ENCODE peak calls at places on chromosomes 11 and 22, in six cellular contexts. F is K562, N is neural crest cell, M is colonic mucosa, P is type B pancreatic cell, O is AG09319. I is an unnamed sample.

GRCh38 chr11:122139595-122139866 is 23.5 kb upstream of the BLID start:
- DNase-seq in F (no peak), N (no peak), M (no peak), P (no peak), O (no peak), I (no peak)

GRCh38 chr11:77406396-77406795 is 67.5 kb downstream of the PAK1 start:
- DNase-seq in F (no peak), N (no peak), M (no peak), P (no peak), O (no peak), I (no peak)

GRCh38 chr22:49871482-49871881 is 17.8 kb downstream of the ZBED4 start:
- DNase-seq in F (peak), N (no peak), M (no peak), P (no peak), O (no peak), I (no peak)

GRCh38 chr11:80103149-80103859 is 662.5 kb upstream of the TENM4 start:
- DNase-seq in F (no peak), N (no peak), M (no peak), P (no peak), O (no peak), I (no peak)

GRCh38 chr11:86365566-86365965 is 9.1 kb upstream of the CCDC81 start:
- DNase-seq in F (no peak), N (no peak), M (no peak), P (no peak), O (peak), I (no peak)

GRCh38 chr11:57399928-57400578 is 9.6 kb upstream of the PRG2 start:
- DNase-seq in F (no peak), N (no peak), M (no peak), P (no peak), O (no peak), I (no peak)

GRCh38 chr11:110077866-110078325 is 15.3 kb upstream of the ZC3H12C start:
- DNase-seq in F (peak), N (no peak), M (no peak), P (no peak), O (no peak), I (no peak)

GRCh38 chr11:415640-416041 is 842 bp upstream of the SIGIRR start:
- DNase-seq in F (no peak), N (no peak), M (no peak), P (no peak), O (no peak), I (no peak)

GRCh38 chr11:114738954-114739353 is 60.6 kb downstream of the NXPE2 start:
- DNase-seq in F (peak), N (peak), M (peak), P (no peak), O (no peak), I (peak)

GRCh38 chr11:119065369-119065768 is 2.2 kb upstream of the VPS11 start:
- DNase-seq in F (peak), N (no peak), M (no peak), P (no peak), O (no peak), I (no peak)

GRCh38 chr11:61041755-61042518 is 60.4 kb upstream of the CD5 start:
- DNase-seq in F (no peak), N (peak), M (peak), P (no peak), O (no peak), I (peak)

GRCh38 chr22:37267128-37267587 is 15.2 kb upstream of the CYTH4 start:
- DNase-seq in F (peak), N (peak), M (peak), P (no peak), O (no peak), I (peak)

GRCh38 chr22:48080304-48081165 is 1318.1 kb downstream of the TBC1D22A start:
- DNase-seq in F (no peak), N (no peak), M (no peak), P (no peak), O (no peak), I (no peak)

GRCh38 chr11:76667271-76667818 is 3.2 kb downstream of the LRRC32 start:
- DNase-seq in F (no peak), N (no peak), M (no peak), P (no peak), O (no peak), I (no peak)

GRCh38 chr22:19138217-19139000 is 6.0 kb downstream of the ESS2 start:
- DNase-seq in F (no peak), N (no peak), M (no peak), P (no peak), O (no peak), I (no peak)

DNA sequence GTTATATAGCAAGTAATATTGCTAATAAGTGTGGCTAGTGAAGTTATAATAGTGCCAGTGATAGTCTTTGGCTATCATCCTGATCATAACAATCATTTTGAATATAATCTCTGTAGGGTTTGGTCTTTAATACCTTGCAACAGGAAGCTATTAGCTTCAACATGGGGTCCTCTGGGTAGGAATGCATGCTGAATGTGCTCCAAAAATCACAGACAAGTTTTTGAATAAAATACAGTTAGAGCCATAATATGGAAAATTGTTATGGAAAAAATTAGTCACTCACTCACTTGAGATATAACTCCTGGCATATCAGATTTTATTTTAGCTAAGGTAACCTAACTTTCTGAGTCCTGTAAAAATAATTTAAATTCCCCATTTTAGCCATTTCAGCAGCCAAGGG is 95.4 kb upstream of the MTMR2 start:
- DNase-seq in F (no peak), N (no peak), M (no peak), P (no peak), O (no peak), I (no peak)
- TF ChIP-seq CTCF in F (no peak), N (no peak), M (no peak), P (no peak), O (no peak), I (no peak)

GRCh38 chr22:46612341-46612903 is 7.8 kb upstream of the GRAMD4 start:
- DNase-seq in F (no peak), N (no peak), M (no peak), P (no peak), O (no peak), I (no peak)

GRCh38 chr22:46611189-46611588 is 9.0 kb upstream of the GRAMD4 start:
- DNase-seq in F (no peak), N (no peak), M (no peak), P (no peak), O (no peak), I (no peak)

GRCh38 chr22:46613606-46613997 is 6.6 kb upstream of the GRAMD4 start:
- DNase-seq in F (no peak), N (no peak), M (no peak), P (no peak), O (no peak), I (no peak)

GRCh38 chr22:46612904-46613605 is 7.1 kb upstream of the GRAMD4 start:
- DNase-seq in F (no peak), N (no peak), M (peak), P (no peak), O (no peak), I (no peak)

DNA sequence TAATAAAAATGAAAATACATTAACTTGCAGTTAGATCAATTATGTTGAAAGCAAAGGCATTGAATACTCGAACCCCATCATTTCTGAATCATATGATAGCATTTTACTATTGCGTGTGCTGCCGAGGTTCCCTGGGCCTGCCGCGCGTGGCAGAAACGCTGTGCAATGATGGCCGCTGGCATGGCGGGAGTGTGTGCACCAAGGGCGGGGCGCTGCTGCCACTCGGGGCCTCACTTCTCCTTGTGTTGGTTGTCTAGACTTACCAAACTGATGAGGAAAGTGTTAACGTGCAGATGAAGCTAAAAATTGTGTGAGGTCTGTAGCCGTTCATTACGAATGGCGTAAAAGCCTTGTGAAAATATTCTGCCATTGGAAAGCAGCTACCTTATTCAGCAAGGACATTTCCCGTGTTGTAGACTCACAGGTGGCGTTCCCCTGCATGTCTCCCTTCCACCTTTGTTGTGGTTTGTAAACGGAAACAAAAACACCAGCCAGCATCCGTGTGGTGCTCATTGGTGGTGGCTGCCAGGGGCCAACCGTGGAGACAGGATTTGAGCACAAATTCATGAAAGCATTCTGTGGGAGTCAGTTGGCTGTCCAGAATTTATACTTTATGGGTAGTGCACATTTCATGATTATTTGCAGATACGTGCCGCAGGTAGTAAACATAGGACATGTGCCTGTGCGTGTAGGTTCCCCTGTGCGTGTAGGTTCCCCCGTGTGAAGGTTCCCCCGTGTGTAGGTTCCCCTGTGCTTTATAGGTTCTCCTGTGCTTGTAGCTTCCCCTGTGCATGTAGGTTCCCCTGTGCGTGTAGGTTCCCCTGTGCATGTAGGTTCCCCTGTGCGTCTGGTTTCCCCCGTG is 5.9 kb upstream of the GRAMD4 start:
- DNase-seq in F (no peak), N (no peak), M (no peak), P (no peak), O (no peak), I (no peak)
- TF ChIP-seq CTCF in F (no peak), N (no peak), M (no peak), P (no peak), O (no peak), I (no peak)

GRCh38 chr22:28951969-28952521 is 68.7 kb downstream of the ZNRF3 start:
- DNase-seq in F (no peak), N (no peak), M (no peak), P (no peak), O (no peak), I (no peak)
- TF ChIP-seq CTCF in F (no peak), N (no peak), M (no peak), P (peak), O (peak), I (no peak)

GRCh38 chr11:105720096-105720495 is 110.2 kb downstream of the GRIA4 start:
- DNase-seq in F (no peak), N (no peak), M (no peak), P (no peak), O (no peak), I (no peak)

GRCh38 chr11:105713696-105714095 is 103.8 kb downstream of the GRIA4 start:
- DNase-seq in F (no peak), N (no peak), M (no peak), P (no peak), O (no peak), I (no peak)

GRCh38 chr11:105718641-105719040 is 108.8 kb downstream of the GRIA4 start:
- DNase-seq in F (no peak), N (no peak), M (no peak), P (no peak), O (no peak), I (no peak)

GRCh38 chr11:105723269-105723668 is 113.4 kb downstream of the GRIA4 start:
- DNase-seq in F (no peak), N (no peak), M (no peak), P (no peak), O (no peak), I (no peak)

DNA sequence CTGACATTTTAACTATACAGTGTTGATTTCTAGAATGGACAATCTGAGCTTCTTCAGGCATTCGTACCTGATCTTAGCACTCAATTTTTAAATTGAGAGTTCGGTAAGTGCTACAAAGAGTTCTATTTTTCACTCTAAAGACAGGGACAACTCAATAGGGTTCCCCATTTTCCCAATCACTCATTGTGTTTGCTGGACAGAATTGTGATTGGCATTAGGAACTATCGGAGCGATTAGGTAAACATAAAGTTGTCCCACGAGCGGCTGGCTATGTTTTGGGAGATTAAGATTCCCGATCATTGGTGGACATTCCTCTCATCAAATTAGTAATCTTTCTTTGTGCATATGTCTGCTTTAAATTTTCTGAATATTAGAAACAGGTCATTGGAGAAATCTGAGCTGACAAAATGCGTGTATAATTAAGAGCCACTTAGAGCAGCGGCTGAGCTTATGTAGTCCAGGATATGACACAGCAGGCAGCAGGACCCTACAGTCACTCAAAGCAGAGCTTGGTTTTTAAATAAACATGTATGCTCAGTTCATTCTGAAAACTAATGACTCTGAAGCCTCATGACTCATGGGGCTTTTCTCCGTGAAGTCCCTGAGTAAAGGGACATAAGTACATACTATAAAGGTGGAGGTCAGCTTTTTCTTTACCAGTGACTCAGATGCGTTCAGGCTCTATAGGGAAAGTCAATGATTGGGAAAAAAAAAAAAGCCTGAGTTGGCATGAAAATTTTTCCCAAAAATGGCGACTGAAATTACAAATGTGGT is 109.4 kb downstream of the GRIA4 start:
- DNase-seq in F (no peak), N (no peak), M (no peak), P (no peak), O (peak), I (no peak)
- TF ChIP-seq CTCF in F (no peak), N (no peak), M (no peak), P (no peak), O (no peak), I (no peak)

DNA sequence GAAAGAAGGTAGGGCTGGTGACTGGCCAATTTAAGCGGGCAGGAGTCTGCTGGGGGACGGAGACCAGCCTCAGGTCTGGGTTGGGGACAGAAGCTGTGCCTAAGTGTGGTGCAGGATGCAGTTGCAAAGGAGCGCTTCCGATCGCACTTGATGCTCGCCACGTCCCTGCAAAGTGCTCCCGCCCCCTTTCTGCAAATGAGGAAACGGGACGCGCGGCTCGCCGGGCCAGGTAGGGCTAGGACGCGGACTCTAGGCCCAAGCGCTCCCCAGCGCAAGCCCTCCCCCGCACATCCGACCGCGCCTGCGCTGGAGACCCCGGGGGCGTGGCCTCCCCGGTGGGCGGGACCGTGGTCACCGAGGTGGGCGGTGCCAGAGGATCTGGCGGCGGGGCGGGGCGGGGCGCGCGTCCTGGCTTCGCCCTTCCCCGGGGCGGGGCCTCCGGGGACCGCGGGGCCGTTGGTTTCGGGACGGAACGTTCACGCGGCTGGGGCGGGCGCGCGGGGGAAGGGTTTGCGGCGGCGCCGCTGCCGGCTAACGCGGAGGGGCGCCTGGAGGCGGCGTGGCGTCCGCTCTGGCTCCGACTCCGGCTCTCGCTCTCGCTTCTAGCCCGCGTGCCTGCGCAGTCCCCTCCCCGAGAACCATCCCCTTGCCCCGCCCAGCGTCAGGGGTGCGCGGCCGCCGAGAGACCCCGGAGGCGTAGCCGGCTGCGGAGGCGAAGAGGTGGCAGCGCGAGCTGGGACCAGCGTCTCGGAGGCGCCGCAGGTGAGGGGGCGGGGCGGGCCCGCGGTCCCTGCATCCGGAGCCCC is at the start of gene FAM118A:
- DNase-seq in F (peak), N (peak), M (peak), P (peak), O (peak), I (peak)
- TF ChIP-seq CTCF in F (peak), N (no peak), M (no peak), P (peak), O (no peak), I (no peak)

GRCh38 chr22:24521791-24522245 is 26.7 kb downstream of the UPB1 start:
- DNase-seq in F (no peak), N (no peak), M (peak), P (no peak), O (no peak), I (peak)
- TF ChIP-seq CTCF in F (peak), N (peak), M (peak), P (peak), O (peak), I (no peak)